ENCODE peak calls at places on chromosomes 2 and 18, in six cellular contexts. I is CD4-positive, alpha-beta T cell; X is breast epithelium; A is right lobe of liver; Q is lower leg skin; R is adrenal gland. V is an unnamed sample.

GRCh38 chr2:11829324-11829946 is 83.0 kb downstream of the LPIN1 start:
- DNase-seq in I (peak), R (peak), Q (peak), X (peak), A (peak), V (no peak)

GRCh38 chr2:195818521-195818920 is 161.5 kb downstream of the SLC39A10 start:
- DNase-seq in Q (no peak), R (no peak), I (no peak), X (no peak), A (no peak), V (no peak)

GRCh38 chr2:120878970-120879369 is 143.3 kb downstream of the GLI2 start:
- DNase-seq in Q (no peak), I (no peak), A (no peak), X (no peak), R (no peak), V (no peak)

GRCh38 chr2:172516299-172516698 is 39.6 kb upstream of the PDK1 start:
- DNase-seq in I (no peak), X (no peak), Q (no peak), A (no peak), R (no peak), V (no peak)

GRCh38 chr2:133959066-133959465 is 294.8 kb upstream of the MGAT5 start:
- DNase-seq in I (no peak), R (no peak), X (no peak), Q (no peak), A (no peak), V (no peak)

GRCh38 chr2:132911726-132912724 is 242.0 kb upstream of the LYPD1 start:
- DNase-seq in R (no peak), X (no peak), Q (no peak), I (no peak), A (no peak), V (no peak)

GRCh38 chr2:102063360-102063947 is 71.7 kb downstream of the IL1R2 start:
- DNase-seq in Q (peak), X (no peak), I (no peak), R (peak), A (peak), V (no peak)

GRCh38 chr2:85930129-85931124 is 41.6 kb upstream of the ST3GAL5 start:
- DNase-seq in Q (peak), R (no peak), I (no peak), X (no peak), A (no peak), V (no peak)

GRCh38 chr2:215027775-215028174 is 110.7 kb downstream of the ABCA12 start:
- DNase-seq in Q (no peak), X (no peak), R (no peak), I (no peak), A (no peak), V (no peak)

GRCh38 chr2:60234274-60234976 is 319.0 kb downstream of the BCL11A start:
- DNase-seq in A (no peak), R (no peak), X (no peak), Q (no peak), I (no peak), V (no peak)

GRCh38 chr2:241036397-241036963 is 38.1 kb downstream of the SNED1 start:
- DNase-seq in A (no peak), R (no peak), X (no peak), I (peak), Q (peak), V (no peak)

GRCh38 chr2:11810237-11810977 is 64.0 kb downstream of the LPIN1 start:
- DNase-seq in I (no peak), A (no peak), R (no peak), Q (peak), X (no peak), V (no peak)

GRCh38 chr2:263022-263738 is 652 bp downstream of the SH3YL1 start:
- DNase-seq in A (no peak), R (no peak), I (no peak), X (no peak), Q (no peak), V (no peak)

GRCh38 chr2:162333968-162334367 is 10.0 kb upstream of the GCA start:
- DNase-seq in R (no peak), A (no peak), Q (no peak), X (no peak), I (no peak), V (no peak)

GRCh38 chr2:168343586-168343985 is 96.2 kb upstream of the STK39 start:
- DNase-seq in A (no peak), X (no peak), I (no peak), R (peak), Q (no peak), V (no peak)

GRCh38 chr2:12787891-12788783 is 71.4 kb downstream of the TRIB2 start:
- DNase-seq in X (no peak), I (no peak), A (no peak), R (no peak), Q (no peak), V (no peak)

GRCh38 chr18:35430721-35431441 is 53.7 kb upstream of the ZNF396 start:
- DNase-seq in Q (no peak), X (no peak), I (no peak), R (no peak), A (no peak), V (no peak)

GRCh38 chr2:176392125-176392704 is 123.0 kb downstream of the MTX2 start:
- DNase-seq in A (no peak), Q (no peak), R (no peak), I (no peak), X (no peak), V (no peak)

GRCh38 chr2:127128508-127128907 is 21.6 kb upstream of the BIN1 start:
- DNase-seq in R (no peak), Q (no peak), I (no peak), A (peak), X (no peak), V (no peak)

GRCh38 chr2:169141713-169142352 is 72.5 kb downstream of the DHRS9 start:
- DNase-seq in Q (no peak), I (peak), A (peak), X (peak), R (peak), V (peak)

GRCh38 chr2:215994901-215995300 is 18.4 kb downstream of the MREG start:
- DNase-seq in Q (no peak), I (no peak), R (no peak), X (no peak), A (no peak), V (no peak)

GRCh38 chr18:45775241-45775676 is 50.2 kb upstream of the SIGLEC15 start:
- DNase-seq in I (peak), X (peak), Q (peak), A (peak), R (peak), V (no peak)

GRCh38 chr2:16774980-16775963 is 109.6 kb upstream of the CYRIA start:
- DNase-seq in R (no peak), I (no peak), X (no peak), A (peak), Q (no peak), V (no peak)

GRCh38 chr2:2799151-2799697 is 468.1 kb upstream of the MYT1L start:
- DNase-seq in R (no peak), I (no peak), X (no peak), A (no peak), Q (peak), V (no peak)

GRCh38 chr2:2800001-2800400 is 468.9 kb upstream of the MYT1L start:
- DNase-seq in X (no peak), I (no peak), A (no peak), R (no peak), Q (no peak), V (no peak)

GRCh38 chr2:2797797-2798196 is 466.7 kb upstream of the MYT1L start:
- DNase-seq in A (no peak), X (no peak), Q (no peak), I (no peak), R (no peak), V (no peak)

GRCh38 chr2:2796207-2796606 is 465.1 kb upstream of the MYT1L start:
- DNase-seq in I (no peak), Q (peak), R (no peak), X (no peak), A (no peak), V (no peak)

GRCh38 chr2:2798337-2798736 is 467.3 kb upstream of the MYT1L start:
- DNase-seq in Q (no peak), R (no peak), A (no peak), I (no peak), X (no peak), V (no peak)
- TF ChIP-seq CTCF in Q (no peak), R (no peak), A (no peak), I (no peak), X (no peak), V (no peak)

GRCh38 chr18:55096261-55097026 is 137.2 kb upstream of the CCDC68 start:
- DNase-seq in Q (no peak), A (no peak), I (no peak), X (no peak), R (peak), V (no peak)
- TF ChIP-seq CTCF in Q (no peak), A (peak), I (no peak), X (peak), R (peak), V (no peak)

GRCh38 chr18:62494764-62495163 is 28.1 kb upstream of the ZCCHC2 start:
- DNase-seq in A (no peak), Q (no peak), X (no peak), R (no peak), I (no peak), V (no peak)

GRCh38 chr18:62486290-62486964 is 36.4 kb upstream of the ZCCHC2 start:
- DNase-seq in Q (no peak), X (no peak), R (no peak), A (no peak), I (no peak), V (no peak)

GRCh38 chr18:62493033-62493862 is 29.6 kb upstream of the ZCCHC2 start:
- DNase-seq in Q (no peak), I (no peak), A (no peak), X (no peak), R (no peak), V (no peak)

GRCh38 chr18:62487161-62487560 is 35.7 kb upstream of the ZCCHC2 start:
- DNase-seq in I (no peak), R (no peak), Q (no peak), A (no peak), X (no peak), V (no peak)

GRCh38 chr18:62490967-62491366 is 31.9 kb upstream of the ZCCHC2 start:
- DNase-seq in I (no peak), R (no peak), Q (no peak), X (no peak), A (no peak), V (no peak)
- TF ChIP-seq CTCF in I (no peak), R (no peak), Q (no peak), X (no peak), A (no peak), V (no peak)

GRCh38 chr2:180358458-180358857 is 351.4 kb upstream of the CWC22 start:
- DNase-seq in Q (no peak), A (no peak), I (no peak), X (no peak), R (no peak), V (no peak)

GRCh38 chr2:180356676-180357075 is 349.6 kb upstream of the CWC22 start:
- DNase-seq in I (no peak), A (no peak), X (no peak), Q (no peak), R (no peak), V (no peak)

GRCh38 chr2:180364719-180365118 is 357.6 kb upstream of the CWC22 start:
- DNase-seq in A (no peak), X (no peak), R (no peak), Q (no peak), I (no peak), V (no peak)

GRCh38 chr2:180360283-180360618 is 353.2 kb upstream of the CWC22 start:
- DNase-seq in I (no peak), A (no peak), Q (no peak), R (no peak), X (no peak), V (no peak)

GRCh38 chr2:180359522-180360282 is 352.6 kb upstream of the CWC22 start:
- DNase-seq in Q (no peak), X (peak), I (no peak), R (no peak), A (no peak), V (no peak)
- TF ChIP-seq CTCF in Q (no peak), X (no peak), I (no peak), R (no peak), A (peak), V (no peak)

DNA sequence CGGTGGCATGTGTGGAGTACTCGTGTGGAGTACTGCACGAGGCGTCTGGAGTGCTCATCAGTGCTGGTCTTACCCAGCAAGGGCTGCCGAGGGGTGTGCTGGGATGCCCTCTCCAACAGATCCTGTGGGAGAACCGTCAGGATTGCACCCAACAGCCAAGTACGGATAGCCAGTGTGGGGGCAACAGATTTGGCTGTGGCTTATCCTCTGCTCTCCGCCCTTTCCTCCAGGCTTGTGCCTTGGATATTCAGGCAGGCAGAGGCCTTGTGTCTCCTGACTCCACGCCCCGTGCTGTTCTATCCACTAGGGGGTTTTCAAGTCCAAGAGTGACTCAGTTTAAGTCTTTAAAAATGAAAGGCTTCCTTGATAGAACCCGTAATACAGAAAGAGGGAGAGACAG is 321.0 kb upstream of the HS6ST1 start:
- DNase-seq in Q (peak), R (no peak), A (no peak), X (peak), I (no peak), V (no peak)
- TF ChIP-seq CTCF in Q (no peak), R (no peak), A (no peak), X (no peak), I (no peak), V (no peak)

V was measured in omental fat pad.